ENCODE peak calls at places on chromosomes 12 and 14, in eight cellular contexts. S is iris pigment epithelial cell; Y is lower leg skin; R is activated naive CD8-positive, alpha-beta T cell treated with anti-CD3 and anti-CD28 coated beads, Interleukin-2, amount 50 U/mL, for 16 hours; D is kidney tubule cell; B is fibroblast of the aortic adventitia; W is HS-5; M is BJ. I is an unnamed sample.

GRCh38 chr14:68621400-68622365 is 171.2 kb downstream of the ZFP36L1 start:
- DNase-seq in S (peak; percentile 50), Y (peak; percentile 17), R (no peak), D (peak; percentile 43), B (peak; percentile 80), W (no peak), M (peak; percentile 43), I (no peak)

GRCh38 chr12:1122803-1123202 is 131.8 kb downstream of the ERC1 start:
- DNase-seq in S (peak; percentile 59), Y (no peak), R (no peak), D (no peak), B (no peak), W (no peak), M (no peak), I (no peak)

GRCh38 chr12:57179331-57180086 is 32.1 kb upstream of the LRP1-AS start:
- DNase-seq in S (no peak), Y (no peak), R (no peak), D (no peak), B (no peak), W (no peak), M (no peak), I (no peak)

GRCh38 chr12:46770501-46771183 is 55.2 kb downstream of the SLC38A4 start:
- DNase-seq in S (peak; percentile 77), Y (no peak), R (no peak), D (no peak), B (peak; percentile 64), W (peak; percentile 19), M (no peak), I (no peak)

GRCh38 chr14:24605435-24606190 is 3.9 kb downstream of the GZMH start:
- DNase-seq in S (no peak), Y (no peak), R (peak; percentile 43), D (peak; percentile 29), B (no peak), W (no peak), M (no peak), I (peak; percentile 40)

GRCh38 chr12:119676573-119676972 is 8.6 kb downstream of the PRKAB1 start:
- DNase-seq in S (no peak), Y (no peak), R (no peak), D (no peak), B (no peak), W (no peak), M (no peak), I (no peak)

GRCh38 chr14:55077691-55078151 is 26.3 kb downstream of the MAPK1IP1L start:
- DNase-seq in S (no peak), Y (peak; percentile 62), R (no peak), D (peak; percentile 90), B (peak; percentile 46), W (no peak), M (peak; percentile 44), I (peak; percentile 80)

GRCh38 chr14:105864116-105864515 is 337.7 kb downstream of the TMEM121 start:
- DNase-seq in S (no peak), Y (no peak), R (no peak), D (no peak), B (no peak), W (no peak), M (no peak), I (no peak)

GRCh38 chr12:11685261-11685660 is 35.8 kb downstream of the ETV6 start:
- DNase-seq in S (no peak), Y (no peak), R (no peak), D (no peak), B (no peak), W (no peak), M (no peak), I (no peak)

GRCh38 chr14:68312884-68313725 is 479.8 kb downstream of the ZFP36L1 start:
- DNase-seq in S (no peak), Y (no peak), R (no peak), D (no peak), B (no peak), W (no peak), M (no peak), I (no peak)

GRCh38 chr12:3110579-3110978 is 33.4 kb downstream of the TSPAN9 start:
- DNase-seq in S (no peak), Y (no peak), R (no peak), D (no peak), B (no peak), W (no peak), M (no peak), I (no peak)

GRCh38 chr14:77979666-77980351 is 179.9 kb downstream of the ADCK1 start:
- DNase-seq in S (no peak), Y (no peak), R (no peak), D (no peak), B (no peak), W (no peak), M (peak; percentile 7), I (no peak)

GRCh38 chr12:6231359-6232268 is 31.4 kb downstream of the CD9 start:
- DNase-seq in S (peak; percentile 48), Y (no peak), R (no peak), D (no peak), B (no peak), W (no peak), M (no peak), I (no peak)

GRCh38 chr14:89617142-89617460 is 200.1 kb upstream of the FOXN3 start:
- DNase-seq in S (no peak), Y (no peak), R (no peak), D (no peak), B (peak; percentile 2), W (no peak), M (no peak), I (no peak)

I was measured in lung.